ENCODE peak calls at places on chromosomes 12 and 14, in five cellular contexts. S is K562, K is upper lobe of left lung, A is HepG2, X is GM12878. J is an unnamed sample.

GRCh38 chr12:28130625-28131598 is 59.3 kb upstream of the CCDC91 start:
- ATAC-seq in A (no peak), X (peak; percentile 20), K (peak; percentile 91), S (peak; percentile 95), J (peak; percentile 55)

GRCh38 chr12:105462841-105463240 is 132.3 kb downstream of the C12orf75 start:
- ATAC-seq in X (no peak), A (no peak), S (no peak), K (no peak), J (no peak)

GRCh38 chr14:89616425-89617141 is 199.6 kb upstream of the FOXN3 start:
- ATAC-seq in K (no peak), A (no peak), X (peak; percentile 51), S (no peak), J (no peak)

GRCh38 chr14:101928415-101928841 is 35.9 kb upstream of the DYNC1H1 start:
- ATAC-seq in X (no peak), A (no peak), K (peak; percentile 28), S (peak; percentile 23), J (no peak)

GRCh38 chr14:51981218-51981854 is 8.0 kb upstream of the RTRAF start:
- ATAC-seq in X (peak; percentile 80), A (no peak), S (no peak), K (no peak), J (no peak)

GRCh38 chr14:69807192-69807591 is 10.2 kb upstream of the SLC10A1 start:
- ATAC-seq in X (no peak), A (no peak), S (no peak), K (no peak), J (no peak)

GRCh38 chr12:83015390-83016225 is 328.9 kb downstream of the TMTC2 start:
- ATAC-seq in X (no peak), S (peak; percentile 67), K (peak; percentile 54), A (no peak), J (no peak)

GRCh38 chr12:83149987-83150386 is 463.3 kb downstream of the TMTC2 start:
- ATAC-seq in X (no peak), S (no peak), K (no peak), A (no peak), J (no peak)

GRCh38 chr14:97036096-97036852 is 239.1 kb downstream of the VRK1 start:
- ATAC-seq in S (no peak), K (no peak), A (no peak), X (no peak), J (no peak)

GRCh38 chr14:29906256-29906885 is 21.3 kb downstream of the PRKD1 start:
- ATAC-seq in X (no peak), A (peak; percentile 74), K (no peak), S (no peak), J (no peak)

GRCh38 chr12:89384750-89385273 is 32.5 kb upstream of the DUSP6 start:
- ATAC-seq in X (no peak), K (no peak), A (no peak), S (no peak), J (no peak)

GRCh38 chr12:91357381-91357780 is 174.8 kb upstream of the DCN start:
- ATAC-seq in X (no peak), K (no peak), S (no peak), A (peak; percentile 66), J (no peak)

GRCh38 chr12:2743478-2743877 is 51.3 kb upstream of the FKBP4 start:
- ATAC-seq in K (no peak), A (no peak), X (no peak), S (no peak), J (no peak)

GRCh38 chr12:66118240-66118891 is 12.2 kb downstream of the LLPH start:
- ATAC-seq in K (no peak), X (peak; percentile 78), A (no peak), S (no peak), J (no peak)

GRCh38 chr12:6960291-6961277 is 9.4 kb downstream of the PTPN6 start:
- ATAC-seq in K (no peak), S (peak; percentile 50), X (peak; percentile 34), A (no peak), J (no peak)

GRCh38 chr14:66507181-66507721 is 696 bp upstream of the GPHN start:
- ATAC-seq in X (peak; percentile 26), K (peak; percentile 46), S (peak; percentile 43), A (peak; percentile 55), J (peak; percentile 38)

GRCh38 chr12:10989107-10989506 is 2.4 kb upstream of the TAS2R50 start:
- ATAC-seq in S (no peak), K (no peak), X (no peak), A (no peak), J (no peak)

GRCh38 chr12:77943466-77943865 is 112.8 kb downstream of the NAV3 start:
- ATAC-seq in K (peak; percentile 56), A (no peak), S (no peak), X (no peak), J (peak; percentile 50)

GRCh38 chr12:67939611-67940010 is 49.6 kb upstream of the IFNG-AS1 start:
- ATAC-seq in K (no peak), X (no peak), A (no peak), S (no peak), J (no peak)

GRCh38 chr12:6188954-6189353 is 11.2 kb upstream of the CD9 start:
- ATAC-seq in A (no peak), X (no peak), K (no peak), S (no peak), J (no peak)

GRCh38 chr14:62179367-62180018 is 417.3 kb downstream of the SNAPC1 start:
- ATAC-seq in X (peak; percentile 83), S (no peak), A (peak; percentile 84), K (peak; percentile 65), J (no peak)

GRCh38 chr14:93036652-93037341 is 78.9 kb downstream of the ITPK1 start:
- ATAC-seq in K (no peak), A (peak; percentile 25), S (no peak), X (no peak), J (peak; percentile 7)

GRCh38 chr14:93034671-93034994 is 81.1 kb downstream of the ITPK1 start:
- ATAC-seq in A (no peak), K (no peak), S (no peak), X (peak; percentile 23), J (no peak)

GRCh38 chr14:93033983-93034670 is 81.6 kb downstream of the ITPK1 start:
- ATAC-seq in X (peak; percentile 96), A (peak; percentile 27), S (peak; percentile 91), K (no peak), J (no peak)

GRCh38 chr14:93035917-93036651 is 79.6 kb downstream of the ITPK1 start:
- ATAC-seq in A (peak; percentile 88), S (peak; percentile 57), X (no peak), K (peak; percentile 12), J (peak; percentile 29)

GRCh38 chr14:93035585-93035916 is 80.2 kb downstream of the ITPK1 start:
- ATAC-seq in A (peak; percentile 59), X (no peak), K (no peak), S (no peak), J (no peak)
- H3K4me1 ChIP-seq in A (peaks cover 82% of the 10 kb centered on the region), X (peaks cover 41% of the 10 kb centered on the region), K (peaks cover 53% of the 10 kb centered on the region), S (no peaks in the 10 kb centered on the region), J (peaks cover 100% of the 10 kb centered on the region)

GRCh38 chr12:109246221-109246620 is 62.9 kb downstream of the FOXN4 start:
- ATAC-seq in A (no peak), X (no peak), S (no peak), K (no peak), J (no peak)

GRCh38 chr12:109252799-109253198 is 56.3 kb downstream of the FOXN4 start:
- ATAC-seq in K (no peak), A (no peak), X (no peak), S (no peak), J (no peak)

GRCh38 chr12:109253913-109254544 is 55.1 kb downstream of the FOXN4 start:
- ATAC-seq in X (no peak), K (no peak), A (no peak), S (no peak), J (no peak)

GRCh38 chr12:109247831-109248654 is 61.0 kb downstream of the FOXN4 start:
- ATAC-seq in K (no peak), S (no peak), X (no peak), A (peak; percentile 90), J (no peak)

GRCh38 chr12:109250523-109250922 is 58.6 kb downstream of the FOXN4 start:
- ATAC-seq in K (no peak), S (no peak), A (no peak), X (no peak), J (no peak)
- H3K36me3 ChIP-seq in K (peaks cover 23% of the 10 kb centered on the region), S (no peaks in the 10 kb centered on the region), A (peaks cover 1% of the 10 kb centered on the region), X (no peaks in the 10 kb centered on the region), J (peaks cover 7% of the 10 kb centered on the region)

DNA sequence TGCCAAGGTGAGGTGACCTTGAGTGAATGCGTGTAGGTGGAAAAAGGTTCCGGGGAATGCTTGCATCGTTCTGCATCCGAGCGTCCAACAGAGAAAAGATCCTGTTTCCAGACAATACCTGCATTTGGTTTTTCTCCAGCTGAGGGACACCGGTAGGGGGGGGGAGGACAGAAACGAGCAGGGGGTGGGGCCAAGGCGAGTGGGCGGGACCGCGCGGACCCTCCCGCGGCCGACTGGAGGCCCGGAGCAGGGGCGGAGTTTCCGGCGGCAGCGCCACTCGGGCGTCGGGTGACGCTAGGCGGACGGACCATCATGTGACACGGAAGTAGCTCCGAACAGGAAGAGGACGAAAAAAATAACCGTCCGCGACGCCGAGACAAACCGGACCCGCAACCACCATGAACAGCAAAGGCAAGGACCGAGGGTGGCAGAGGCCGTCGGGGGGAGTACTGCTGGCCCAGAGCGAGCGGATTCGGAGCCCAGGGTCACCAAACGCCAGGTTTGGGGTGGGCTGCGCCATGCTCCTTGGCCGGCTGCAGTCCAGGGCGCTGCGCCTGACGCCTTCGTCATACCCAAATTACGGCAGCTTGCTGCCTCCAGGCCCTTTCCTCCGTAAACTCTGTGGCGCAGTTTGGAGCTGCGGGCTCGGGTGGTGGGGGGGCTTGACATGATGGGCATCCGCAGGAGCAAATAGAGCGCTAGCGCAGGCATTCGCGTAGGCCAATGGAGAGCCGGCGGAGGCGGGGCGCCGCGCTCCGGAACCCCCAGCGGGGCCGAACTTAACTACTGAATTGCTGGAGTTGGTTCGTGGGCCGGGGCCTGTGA is at the start of gene DAZAP2:
- ATAC-seq in K (peak; percentile 99), A (peak; percentile 97), X (peak; percentile 97), S (peak; percentile 98), J (peak; percentile 98)
- TF ChIP-seq EP300 in K (no peak), A (no peak), X (peak; percentile 28), S (peak; percentile 41), J (no peak)

GRCh38 chr12:130715996-130716917 is at the start of gene RIMBP2:
- ATAC-seq in A (no peak), K (no peak), X (peak; percentile 44), S (no peak), J (no peak)
- H3K4me1 ChIP-seq in A (no peaks in the 10 kb centered on the region), K (peaks cover 18% of the 10 kb centered on the region), X (no peaks in the 10 kb centered on the region), S (no peaks in the 10 kb centered on the region), J (peaks cover 38% of the 10 kb centered on the region)

GRCh38 chr12:27003421-27004311 is 10.5 kb downstream of the TM7SF3 start:
- ATAC-seq in S (no peak), X (peak; percentile 27), A (no peak), K (no peak), J (no peak)

GRCh38 chr12:27001663-27002062 is 12.5 kb downstream of the TM7SF3 start:
- ATAC-seq in A (no peak), S (no peak), K (no peak), X (no peak), J (no peak)

GRCh38 chr12:27000962-27001361 is 13.2 kb downstream of the TM7SF3 start:
- ATAC-seq in A (no peak), X (no peak), S (no peak), K (no peak), J (no peak)

GRCh38 chr12:27005495-27005894 is 8.7 kb downstream of the TM7SF3 start:
- ATAC-seq in X (no peak), K (no peak), A (no peak), S (no peak), J (no peak)

GRCh38 chr12:27002141-27002540 is 12.0 kb downstream of the TM7SF3 start:
- ATAC-seq in S (no peak), X (no peak), A (no peak), K (no peak), J (no peak)
- H3K36me3 ChIP-seq in S (peaks cover 2% of the 10 kb centered on the region), X (peaks cover 4% of the 10 kb centered on the region), A (peaks cover 4% of the 10 kb centered on the region), K (no peaks in the 10 kb centered on the region), J (peaks cover 33% of the 10 kb centered on the region)

GRCh38 chr12:4241592-4241991 is 32.0 kb upstream of the CCND2 start:
- ATAC-seq in A (no peak), K (no peak), X (no peak), S (no peak), J (no peak)
- TF ChIP-seq EP300 in A (no peak), K (no peak), X (no peak), S (no peak), J (no peak)

J was measured in gastroesophageal sphincter.